ENCODE peak calls at places on chromosomes 7 and 10, in ten cellular contexts. U is lower lobe of right lung, L is psoas muscle, P is stomach, Q is heart right ventricle, B is OCI-LY7, T is dorsolateral prefrontal cortex, M is heart left ventricle, O is A549, H is left ventricle myocardium inferior. R is an unnamed sample.
A peak's percentile ranks its signal among the peaks of the same experiment; 100 is the strongest.

GRCh38 chr7:79307376-79307775 is 146.1 kb downstream of the MAGI2 start:
- DNase-seq in B (no peak), L (no peak), U (no peak), Q (no peak), O (no peak), M (no peak), T (no peak), H (no peak), P (no peak), R (no peak)

GRCh38 chr10:93383562-93383981 is 98.6 kb downstream of the MYOF start:
- DNase-seq in O (no peak), M (no peak), B (no peak), H (no peak), Q (peak; percentile 25), P (no peak), T (no peak), U (no peak), L (no peak), R (no peak)

GRCh38 chr7:3310884-3311283 is 9.8 kb downstream of the SDK1 start:
- DNase-seq in Q (no peak), L (no peak), T (no peak), H (no peak), B (no peak), O (no peak), U (no peak), P (no peak), M (no peak), R (no peak)

GRCh38 chr7:27615420-27616185 is 47.1 kb downstream of the HIBADH start:
- DNase-seq in H (no peak), O (no peak), Q (no peak), B (peak; percentile 4), T (no peak), P (no peak), M (no peak), U (no peak), L (no peak), R (no peak)

GRCh38 chr7:150962743-150963399 is 15.2 kb downstream of the KCNH2 start:
- DNase-seq in B (peak; percentile 72), H (peak; percentile 52), O (peak; percentile 38), M (peak; percentile 69), U (peak; percentile 66), L (no peak), T (peak; percentile 75), P (peak; percentile 54), Q (peak; percentile 69), R (no peak)

GRCh38 chr10:76892766-76893479 is 744.7 kb downstream of the KCNMA1 start:
- DNase-seq in P (no peak), L (no peak), O (no peak), M (no peak), T (no peak), U (no peak), Q (no peak), B (no peak), H (no peak), R (no peak)

GRCh38 chr7:111364413-111364812 is 197.9 kb downstream of the IMMP2L start:
- DNase-seq in M (no peak), H (no peak), B (no peak), U (no peak), P (no peak), O (peak; percentile 47), T (no peak), Q (no peak), L (no peak), R (no peak)

GRCh38 chr7:12315049-12315448 is 88.6 kb downstream of the VWDE start:
- DNase-seq in L (no peak), M (no peak), H (no peak), U (no peak), T (no peak), B (no peak), P (no peak), Q (no peak), O (no peak), R (no peak)

GRCh38 chr7:100888988-100889760 is at the start of gene UFSP1:
- DNase-seq in U (no peak), Q (no peak), O (no peak), H (no peak), B (no peak), M (no peak), T (no peak), P (no peak), L (no peak), R (no peak)

GRCh38 chr7:19482628-19483027 is 226.2 kb downstream of the POLR1F start:
- DNase-seq in L (no peak), M (no peak), H (no peak), U (no peak), B (no peak), T (no peak), O (no peak), Q (no peak), P (no peak), R (no peak)

GRCh38 chr7:94654764-94655561 is 970 bp downstream of the SGCE start:
- DNase-seq in O (peak; percentile 42), H (peak; percentile 34), Q (peak; percentile 32), U (no peak), L (peak; percentile 59), T (peak; percentile 42), B (peak; percentile 7), M (no peak), P (no peak), R (no peak)

GRCh38 chr10:43199684-43200537 is 61.7 kb downstream of the CSGALNACT2 start:
- DNase-seq in T (peak; percentile 40), Q (peak; percentile 2), U (peak; percentile 39), O (no peak), H (no peak), P (peak; percentile 18), M (no peak), B (no peak), L (no peak), R (peak; percentile 56)

GRCh38 chr7:107394831-107395230 is 75.0 kb upstream of the GPR22 start:
- DNase-seq in O (no peak), Q (no peak), U (no peak), B (no peak), P (no peak), H (no peak), L (no peak), M (no peak), T (no peak), R (no peak)

GRCh38 chr7:158296798-158297104 is 290.9 kb downstream of the PTPRN2 start:
- DNase-seq in M (no peak), T (no peak), P (peak; percentile 17), L (no peak), Q (no peak), O (no peak), U (no peak), H (no peak), B (no peak), R (no peak)

GRCh38 chr10:37855691-37856090 is 1.7 kb downstream of the ZNF248 start:
- DNase-seq in L (no peak), P (no peak), B (no peak), O (no peak), M (no peak), H (no peak), U (no peak), T (no peak), Q (no peak), R (no peak)
- H3K27ac ChIP-seq in L (peak overlapping the region; percentile 100), P (no peak overlapping the region), B (no peak overlapping the region), O (no peak overlapping the region), M (no peak overlapping the region), H (no peak overlapping the region), U (peak overlapping the region; percentile 1), T (no peak overlapping the region), Q (no peak overlapping the region), R (no peak overlapping the region)

DNA sequence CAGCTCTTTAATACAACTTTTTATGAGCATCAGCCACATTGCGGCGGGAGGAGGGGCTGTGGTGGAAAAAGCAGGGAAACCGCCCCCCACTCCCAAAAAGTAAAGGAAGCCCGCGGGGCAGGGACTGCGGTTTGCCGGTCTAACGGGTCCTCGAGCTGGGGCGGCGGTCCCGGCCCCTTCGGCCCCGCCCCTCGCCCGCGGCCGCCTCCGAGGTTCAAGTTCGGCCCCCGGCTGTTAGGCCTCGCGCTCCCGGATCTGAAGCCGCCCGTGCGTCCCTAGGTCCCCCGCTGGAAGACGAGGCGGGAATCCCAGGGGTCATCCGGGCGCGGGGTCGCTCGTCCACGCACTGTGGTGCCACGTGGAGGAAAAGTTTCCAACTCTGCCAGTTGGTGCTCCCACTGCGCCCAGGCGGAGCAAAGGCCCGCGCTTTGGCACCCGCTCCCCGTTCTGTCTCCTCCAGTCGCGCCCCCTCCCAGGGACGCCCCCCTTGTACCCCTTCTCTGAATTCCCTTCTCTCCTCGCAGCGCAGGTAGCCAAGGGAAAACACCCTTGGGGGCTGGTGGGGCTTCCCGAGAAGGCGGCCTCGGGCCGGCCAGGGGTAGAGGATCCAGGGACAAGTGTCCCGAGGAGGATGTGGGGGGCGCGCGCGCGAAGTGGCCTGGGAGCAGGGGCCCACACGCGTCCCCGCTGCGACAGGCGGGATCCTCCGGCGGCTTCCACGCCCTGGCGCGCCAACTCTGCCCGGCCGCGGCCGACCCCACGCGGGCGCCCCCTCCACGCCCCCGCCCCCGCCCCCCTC is 798 bp upstream of the AUTS2 start:
- DNase-seq in U (peak; percentile 64), B (peak; percentile 48), M (peak; percentile 56), O (peak; percentile 30), Q (peak; percentile 36), P (peak; percentile 26), T (no peak), H (peak; percentile 52), L (peak; percentile 66), R (peak; percentile 72)
- H3K27ac ChIP-seq in U (peak overlapping the region; percentile 79), B (no peak overlapping the region), M (peak overlapping the region; percentile 85), O (peak overlapping the region; percentile 81), Q (peak overlapping the region; percentile 77), P (peak overlapping the region; percentile 85), T (peak overlapping the region; percentile 96), H (peak overlapping the region; percentile 89), L (peak overlapping the region; percentile 87), R (peak overlapping the region; percentile 78)

GRCh38 chr7:118573065-118573464 is 348.6 kb downstream of the ANKRD7 start:
- DNase-seq in O (no peak), Q (peak; percentile 29), L (peak; percentile 75), U (no peak), H (no peak), M (no peak), P (no peak), B (no peak), T (no peak), R (no peak)
- H3K27ac ChIP-seq in O (no peak overlapping the region), Q (no peak overlapping the region), L (peak overlapping the region; percentile 9), U (no peak overlapping the region), H (peak overlapping the region; percentile 55), M (peak overlapping the region; percentile 59), P (no peak overlapping the region), B (no peak overlapping the region), T (no peak overlapping the region), R (no peak overlapping the region)

GRCh38 chr10:3471927-3472704 is 299.5 kb upstream of the PITRM1 start:
- DNase-seq in T (no peak), Q (no peak), O (peak; percentile 43), M (no peak), B (no peak), H (no peak), P (no peak), U (no peak), L (no peak), R (no peak)

GRCh38 chr10:3472705-3473078 is 300.1 kb upstream of the PITRM1 start:
- DNase-seq in P (no peak), H (no peak), B (no peak), M (no peak), L (no peak), O (peak; percentile 78), Q (no peak), T (no peak), U (no peak), R (no peak)

GRCh38 chr10:3471497-3471896 is 298.9 kb upstream of the PITRM1 start:
- DNase-seq in U (no peak), H (no peak), T (no peak), M (no peak), Q (no peak), L (no peak), O (no peak), B (no peak), P (no peak), R (no peak)

GRCh38 chr10:3474266-3474665 is 301.7 kb upstream of the PITRM1 start:
- DNase-seq in P (no peak), M (no peak), O (no peak), L (no peak), T (no peak), B (no peak), Q (no peak), U (no peak), H (no peak), R (no peak)

GRCh38 chr10:3473271-3473670 is 300.7 kb upstream of the PITRM1 start:
- DNase-seq in U (peak; percentile 66), L (no peak), Q (no peak), M (no peak), H (no peak), T (no peak), P (no peak), B (no peak), O (no peak), R (no peak)
- H3K27ac ChIP-seq in U (peak overlapping the region; percentile 83), L (peak overlapping the region; percentile 80), Q (no peak overlapping the region), M (peak overlapping the region; percentile 83), H (peak overlapping the region; percentile 85), T (peak overlapping the region; percentile 93), P (peak overlapping the region; percentile 86), B (no peak overlapping the region), O (peak overlapping the region; percentile 77), R (peak overlapping the region; percentile 77)

R was measured in upper lobe of right lung.